ENCODE peak calls at places on chromosomes 1 and 21, in five cellular contexts. H is Peyer's patch, E is fibroblast of mammary gland, Q is fibroblast of lung, G is OCI-LY7. O is an unnamed sample.

GRCh38 chr1:247277211-247277610 is 21.3 kb downstream of the VN1R5 start:
- DNase-seq in G (no peak), H (no peak), E (no peak), Q (no peak), O (no peak)

GRCh38 chr1:67166196-67166595 is at the start of gene IL23R:
- DNase-seq in G (no peak), H (no peak), Q (no peak), E (no peak), O (no peak)

GRCh38 chr1:165871311-165872067 is 44.1 kb downstream of the UCK2 start:
- DNase-seq in E (peak; percentile 53), Q (peak; percentile 73), H (peak; percentile 72), G (peak; percentile 84), O (no peak)

GRCh38 chr1:26034504-26035202 is 11.3 kb downstream of the SLC30A2 start:
- DNase-seq in E (no peak), G (no peak), Q (no peak), H (no peak), O (no peak)

GRCh38 chr1:204147392-204148097 is 4.3 kb downstream of the ETNK2 start:
- DNase-seq in Q (no peak), G (no peak), H (peak; percentile 18), E (no peak), O (no peak)

GRCh38 chr1:115654125-115654524 is 12.4 kb downstream of the VANGL1 start:
- DNase-seq in G (no peak), E (peak; percentile 19), Q (no peak), H (no peak), O (no peak)

GRCh38 chr1:190320952-190321351 is 156.7 kb downstream of the BRINP3 start:
- DNase-seq in Q (peak; percentile 54), H (no peak), E (no peak), G (no peak), O (peak; percentile 71)

GRCh38 chr1:81042225-81042624 is 758.5 kb upstream of the ADGRL2 start:
- DNase-seq in H (no peak), E (no peak), G (no peak), Q (no peak), O (no peak)

GRCh38 chr1:87501738-87502137 is 173.1 kb downstream of the LMO4 start:
- DNase-seq in Q (no peak), H (no peak), E (peak; percentile 30), G (no peak), O (no peak)

GRCh38 chr1:113747376-113747775 is 11.9 kb downstream of the PHTF1 start:
- DNase-seq in E (peak; percentile 17), G (no peak), H (no peak), Q (peak; percentile 66), O (peak; percentile 19)

GRCh38 chr1:61081637-61082335 is 575 bp upstream of the NFIA start:
- DNase-seq in G (peak; percentile 81), Q (peak; percentile 42), H (peak; percentile 73), E (peak; percentile 69), O (peak; percentile 49)

GRCh38 chr1:2255420-2256369 is 27.6 kb downstream of the SKI start:
- DNase-seq in H (no peak), Q (peak; percentile 73), G (peak; percentile 90), E (peak; percentile 84), O (peak; percentile 57)

GRCh38 chr1:82778612-82779011 is 977.9 kb downstream of the ADGRL2 start:
- DNase-seq in Q (no peak), G (no peak), E (peak; percentile 4), H (no peak), O (no peak)

GRCh38 chr1:171220551-171221175 is 27.6 kb upstream of the FMO1 start:
- DNase-seq in H (no peak), E (peak; percentile 19), Q (peak; percentile 78), G (no peak), O (peak; percentile 22)

GRCh38 chr1:159879977-159880376 is 17.5 kb upstream of the VSIG8 start:
- DNase-seq in Q (peak; percentile 76), G (no peak), H (no peak), E (peak; percentile 89), O (peak; percentile 83)

GRCh38 chr1:56817716-56818463 is 1.3 kb downstream of the FYB2 start:
- DNase-seq in E (no peak), G (no peak), H (no peak), Q (peak; percentile 28), O (peak; percentile 41)

GRCh38 chr1:38000529-38001453 is 4.5 kb downstream of the FHL3 start:
- DNase-seq in E (peak; percentile 88), Q (peak; percentile 92), H (no peak), G (no peak), O (peak; percentile 81)
- H3K4me3 ChIP-seq in E (peak overlapping the region; percentile 24), Q (no peak overlapping the region), H (no peak overlapping the region), G (no peak overlapping the region), O (peak overlapping the region; percentile 33)

DNA sequence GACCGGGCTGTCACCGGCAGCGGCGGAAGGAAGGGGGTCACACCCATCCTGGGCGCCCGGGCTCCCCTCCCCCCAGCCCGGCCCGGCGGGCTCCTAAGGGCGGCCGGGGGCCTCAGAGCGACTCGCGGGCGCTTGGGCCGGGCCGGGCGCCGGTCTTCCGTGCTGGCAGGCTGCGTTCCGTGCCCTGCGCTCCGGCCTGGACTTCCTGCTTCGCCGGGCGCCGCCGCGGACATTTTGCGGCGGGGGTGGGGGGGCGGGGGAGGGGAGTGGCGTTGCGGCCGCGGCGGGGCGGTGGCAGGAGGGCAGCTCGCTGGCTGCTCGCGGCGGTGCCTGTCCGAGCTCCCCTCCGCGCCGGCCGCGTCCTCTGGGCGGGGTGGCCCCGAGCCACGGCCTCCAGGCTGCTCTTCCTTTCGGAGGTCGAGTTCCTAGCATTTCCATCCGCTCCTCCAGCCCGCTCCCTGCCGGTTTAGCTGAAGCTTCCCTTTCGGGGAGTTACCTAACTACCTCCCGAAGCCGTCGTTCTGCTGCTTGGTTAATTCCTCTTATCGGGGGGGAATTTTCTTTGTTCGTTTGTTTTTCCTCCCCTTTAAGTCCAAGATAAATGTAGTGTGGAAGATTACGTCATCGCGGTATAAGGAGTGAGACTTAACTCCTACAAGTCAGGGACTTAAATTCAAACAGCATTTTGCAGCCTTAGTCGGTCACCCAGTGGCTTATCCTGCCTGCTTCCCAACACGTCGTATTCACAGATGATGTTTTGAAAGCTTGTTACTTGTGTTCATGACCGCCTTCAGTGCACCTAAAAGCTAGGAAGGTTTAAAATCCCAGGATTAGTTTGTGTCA is 730 bp downstream of the CDC42 start:
- DNase-seq in H (peak; percentile 86), Q (peak; percentile 87), G (peak; percentile 69), E (peak; percentile 74), O (peak; percentile 83)
- TF ChIP-seq CTCF in H (no peak), Q (no peak), G (no peak), E (no peak), O (no peak)

GRCh38 chr1:234756066-234756783 is 146.2 kb upstream of the IRF2BP2 start:
- DNase-seq in Q (peak; percentile 77), G (no peak), E (peak; percentile 69), H (no peak), O (no peak)

GRCh38 chr1:234759888-234760287 is 149.9 kb upstream of the IRF2BP2 start:
- DNase-seq in H (no peak), Q (no peak), E (no peak), G (no peak), O (no peak)

GRCh38 chr1:234756857-234757256 is 146.9 kb upstream of the IRF2BP2 start:
- DNase-seq in E (no peak), Q (no peak), H (no peak), G (no peak), O (no peak)

GRCh38 chr1:234760303-234760723 is 150.3 kb upstream of the IRF2BP2 start:
- DNase-seq in E (no peak), H (no peak), G (no peak), Q (no peak), O (no peak)

DNA sequence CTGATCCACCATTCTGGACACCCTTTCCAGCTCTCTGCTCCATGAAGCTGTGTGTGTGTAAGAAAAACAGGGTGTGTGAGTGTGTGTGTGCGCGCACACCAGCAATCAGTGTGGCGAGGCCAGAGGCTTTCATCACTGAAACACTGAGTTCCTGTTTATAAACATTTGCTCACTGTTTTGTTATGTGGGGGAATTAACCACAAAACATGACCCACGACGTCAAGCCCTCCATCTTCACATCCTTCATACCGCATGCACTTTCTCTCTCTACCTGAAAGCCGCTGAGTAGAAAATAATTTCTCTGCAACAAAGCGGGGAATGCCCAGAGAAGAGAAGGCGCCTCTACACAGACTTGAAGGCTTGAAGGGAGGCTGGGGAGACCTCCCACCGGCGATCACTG is 148.9 kb upstream of the IRF2BP2 start:
- DNase-seq in Q (peak; percentile 38), E (no peak), H (no peak), G (no peak), O (no peak)
- H3K4me3 ChIP-seq in Q (no peak overlapping the region), E (no peak overlapping the region), H (no peak overlapping the region), G (no peak overlapping the region), O (no peak overlapping the region)

GRCh38 chr1:31372961-31373896 is at the start of gene FABP3:
- DNase-seq in H (peak; percentile 85), Q (peak; percentile 59), G (no peak), E (peak; percentile 64), O (peak; percentile 70)
- TF ChIP-seq CTCF in H (no peak), Q (no peak), G (no peak), E (no peak), O (no peak)

DNA sequence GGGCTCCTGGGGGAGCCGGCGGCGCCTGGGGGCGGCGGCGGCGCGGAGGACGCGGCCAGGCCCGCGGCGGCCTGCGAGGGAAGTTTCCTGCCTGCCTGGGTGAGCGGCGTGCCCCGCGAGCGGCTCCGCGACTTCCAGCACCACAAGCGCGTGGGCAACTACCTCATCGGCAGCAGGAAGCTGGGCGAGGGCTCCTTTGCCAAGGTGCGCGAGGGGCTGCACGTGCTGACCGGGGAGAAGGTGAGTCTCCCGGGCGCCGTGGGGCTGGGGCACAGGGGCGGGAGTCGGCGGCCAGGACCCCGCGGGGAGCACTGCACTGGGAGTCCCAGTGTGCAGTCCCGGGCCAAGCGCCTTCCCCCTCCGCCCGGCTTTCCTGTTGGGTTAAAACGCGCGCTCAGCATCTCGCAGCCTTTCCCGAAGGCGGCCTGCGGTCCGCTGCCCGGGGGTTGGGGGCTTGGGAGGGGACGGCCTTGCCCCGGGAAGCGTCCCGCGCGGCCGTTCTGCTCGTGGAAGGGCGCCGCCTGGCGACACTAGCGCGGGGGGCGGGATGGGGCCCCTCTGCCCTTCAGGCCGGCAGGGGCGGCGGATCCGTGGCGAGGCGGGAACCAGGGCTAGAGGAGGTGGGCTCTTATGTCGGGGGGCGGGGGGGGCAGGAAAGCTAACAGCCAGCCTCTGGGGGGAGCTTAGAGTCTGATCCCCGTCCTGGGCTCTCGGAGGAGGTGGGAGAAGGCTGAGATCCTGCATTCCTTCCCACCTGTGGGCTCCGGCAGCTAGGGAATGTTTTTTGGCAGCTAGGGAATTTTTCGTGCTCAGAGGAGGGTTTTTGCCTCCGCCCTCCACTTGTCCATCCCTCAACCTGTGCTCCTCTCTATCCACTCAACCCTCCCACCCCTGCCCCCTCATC is 1.1 kb downstream of the HUNK start:
- DNase-seq in H (peak; percentile 77), E (no peak), Q (peak; percentile 25), G (peak; percentile 39), O (no peak)
- H3K4me3 ChIP-seq in H (peak overlapping the region; percentile 94), E (peak overlapping the region; percentile 19), Q (no peak overlapping the region), G (peak overlapping the region; percentile 61), O (peak overlapping the region; percentile 40)